ENCODE peak calls at places on chromosomes 11 and 22, in seven cellular contexts. One of them, this sample, is unnamed.

GRCh38 chr11:124233376-124233775 is 7.5 kb upstream of the OR8G1 start:
- DNase-seq in ovary: no peak
- DNase-seq in RWPE2: no peak
- DNase-seq in A549: no peak
- DNase-seq in Peyer's patch: no peak
- DNase-seq in tibial nerve: no peak
- DNase-seq in neuronal stem cell: no peak
- DNase-seq in this sample: no peak

GRCh38 chr11:28169816-28170215 is 61.6 kb downstream of the METTL15 start:
- DNase-seq in tibial nerve: no peak
- DNase-seq in A549: no peak
- DNase-seq in ovary: no peak
- DNase-seq in neuronal stem cell: no peak
- DNase-seq in RWPE2: no peak
- DNase-seq in Peyer's patch: no peak
- DNase-seq in this sample: no peak

GRCh38 chr22:19291218-19291579 is 320 bp downstream of the CLTCL1 start:
- DNase-seq in tibial nerve: no peak
- DNase-seq in neuronal stem cell: no peak
- DNase-seq in Peyer's patch: peak; percentile 18
- DNase-seq in A549: no peak
- DNase-seq in ovary: no peak
- DNase-seq in RWPE2: peak; percentile 52
- DNase-seq in this sample: peak; percentile 47

GRCh38 chr22:43743131-43743530 is 69.0 kb downstream of the EFCAB6 start:
- DNase-seq in ovary: no peak
- DNase-seq in Peyer's patch: no peak
- DNase-seq in neuronal stem cell: peak; percentile 36
- DNase-seq in tibial nerve: no peak
- DNase-seq in A549: no peak
- DNase-seq in RWPE2: no peak
- DNase-seq in this sample: no peak

GRCh38 chr11:3169235-3169951 is 4.3 kb upstream of the OSBPL5 start:
- DNase-seq in tibial nerve: peak; percentile 49
- DNase-seq in Peyer's patch: no peak
- DNase-seq in ovary: no peak
- DNase-seq in A549: peak; percentile 31
- DNase-seq in neuronal stem cell: no peak
- DNase-seq in RWPE2: peak; percentile 62
- DNase-seq in this sample: peak; percentile 55

GRCh38 chr22:49687786-49688515 is 139.7 kb downstream of the BRD1 start:
- DNase-seq in tibial nerve: no peak
- DNase-seq in ovary: no peak
- DNase-seq in A549: no peak
- DNase-seq in Peyer's patch: no peak
- DNase-seq in neuronal stem cell: no peak
- DNase-seq in RWPE2: no peak
- DNase-seq in this sample: no peak

GRCh38 chr22:45891021-45891421 is 85.9 kb downstream of the WNT7B start:
- DNase-seq in A549: no peak
- DNase-seq in ovary: no peak
- DNase-seq in Peyer's patch: no peak
- DNase-seq in RWPE2: peak; percentile 60
- DNase-seq in tibial nerve: no peak
- DNase-seq in neuronal stem cell: no peak
- DNase-seq in this sample: peak; percentile 16

GRCh38 chr11:17479284-17480214 is 2.9 kb upstream of the ABCC8 start:
- DNase-seq in tibial nerve: no peak
- DNase-seq in Peyer's patch: no peak
- DNase-seq in A549: peak; percentile 24
- DNase-seq in RWPE2: no peak
- DNase-seq in ovary: no peak
- DNase-seq in neuronal stem cell: peak; percentile 86
- DNase-seq in this sample: no peak

GRCh38 chr11:121630041-121630440 is 177.3 kb upstream of the SORL1-AS1 start:
- DNase-seq in neuronal stem cell: no peak
- DNase-seq in A549: no peak
- DNase-seq in RWPE2: no peak
- DNase-seq in Peyer's patch: no peak
- DNase-seq in ovary: no peak
- DNase-seq in tibial nerve: no peak
- DNase-seq in this sample: no peak

GRCh38 chr22:20741634-20742581 is 32.0 kb upstream of the SERPIND1 start:
- DNase-seq in tibial nerve: peak; percentile 29
- DNase-seq in ovary: no peak
- DNase-seq in Peyer's patch: peak; percentile 51
- DNase-seq in A549: peak; percentile 18
- DNase-seq in RWPE2: no peak
- DNase-seq in neuronal stem cell: peak; percentile 27
- DNase-seq in this sample: no peak

GRCh38 chr22:36741204-36741793 is 34.6 kb downstream of the IFT27 start:
- DNase-seq in ovary: no peak
- DNase-seq in RWPE2: peak; percentile 12
- DNase-seq in A549: peak; percentile 36
- DNase-seq in Peyer's patch: no peak
- DNase-seq in tibial nerve: no peak
- DNase-seq in neuronal stem cell: no peak
- DNase-seq in this sample: no peak

GRCh38 chr11:114375052-114375451 is 25.3 kb downstream of the C11orf71 start:
- DNase-seq in ovary: no peak
- DNase-seq in RWPE2: no peak
- DNase-seq in A549: no peak
- DNase-seq in neuronal stem cell: no peak
- DNase-seq in tibial nerve: no peak
- DNase-seq in Peyer's patch: no peak
- DNase-seq in this sample: no peak

GRCh38 chr22:42704896-42705295 is 15.8 kb downstream of the A4GALT start:
- DNase-seq in ovary: no peak
- DNase-seq in neuronal stem cell: no peak
- DNase-seq in Peyer's patch: no peak
- DNase-seq in tibial nerve: no peak
- DNase-seq in RWPE2: no peak
- DNase-seq in A549: no peak
- DNase-seq in this sample: no peak

GRCh38 chr22:25008666-25009065 is 56.1 kb downstream of the KIAA1671 start:
- DNase-seq in Peyer's patch: no peak
- DNase-seq in A549: peak; percentile 16
- DNase-seq in tibial nerve: no peak
- DNase-seq in RWPE2: no peak
- DNase-seq in ovary: no peak
- DNase-seq in neuronal stem cell: no peak
- DNase-seq in this sample: peak; percentile 39

GRCh38 chr11:64059339-64060176 is 23.8 kb downstream of the FLRT1 start:
- DNase-seq in tibial nerve: no peak
- DNase-seq in RWPE2: no peak
- DNase-seq in Peyer's patch: no peak
- DNase-seq in ovary: no peak
- DNase-seq in A549: no peak
- DNase-seq in neuronal stem cell: no peak
- DNase-seq in this sample: no peak

GRCh38 chr11:73465019-73465675 is 88.9 kb downstream of the RELT start:
- DNase-seq in A549: no peak
- DNase-seq in ovary: no peak
- DNase-seq in tibial nerve: no peak
- DNase-seq in neuronal stem cell: no peak
- DNase-seq in Peyer's patch: no peak
- DNase-seq in RWPE2: no peak
- DNase-seq in this sample: no peak

GRCh38 chr11:64877390-64878222 is 815 bp downstream of the EHD1 start:
- DNase-seq in RWPE2: peak; percentile 61
- DNase-seq in ovary: no peak
- DNase-seq in tibial nerve: no peak
- DNase-seq in neuronal stem cell: no peak
- DNase-seq in A549: no peak
- DNase-seq in Peyer's patch: peak; percentile 51
- DNase-seq in this sample: no peak

GRCh38 chr22:31229402-31230140 is 17.5 kb downstream of the LIMK2 start:
- DNase-seq in ovary: peak; percentile 46
- DNase-seq in Peyer's patch: peak; percentile 43
- DNase-seq in RWPE2: no peak
- DNase-seq in neuronal stem cell: no peak
- DNase-seq in tibial nerve: no peak
- DNase-seq in A549: no peak
- DNase-seq in this sample: peak; percentile 47

GRCh38 chr11:75107187-75107586 is 10.5 kb upstream of the OR2AT4 start:
- DNase-seq in A549: no peak
- DNase-seq in RWPE2: no peak
- DNase-seq in neuronal stem cell: no peak
- DNase-seq in Peyer's patch: no peak
- DNase-seq in tibial nerve: no peak
- DNase-seq in ovary: no peak
- DNase-seq in this sample: no peak

GRCh38 chr11:130051077-130051476 is 18.6 kb upstream of the APLP2 start:
- DNase-seq in ovary: no peak
- DNase-seq in RWPE2: no peak
- DNase-seq in Peyer's patch: no peak
- DNase-seq in neuronal stem cell: no peak
- DNase-seq in tibial nerve: no peak
- DNase-seq in A549: no peak
- DNase-seq in this sample: no peak

GRCh38 chr22:41772198-41772597 is 28.3 kb upstream of the CCDC134 start:
- DNase-seq in neuronal stem cell: no peak
- DNase-seq in RWPE2: no peak
- DNase-seq in ovary: no peak
- DNase-seq in tibial nerve: no peak
- DNase-seq in Peyer's patch: no peak
- DNase-seq in A549: peak; percentile 16
- DNase-seq in this sample: no peak

GRCh38 chr22:23396362-23397007 is 183.6 kb downstream of the IGLL1 start:
- DNase-seq in ovary: no peak
- DNase-seq in RWPE2: no peak
- DNase-seq in A549: no peak
- DNase-seq in Peyer's patch: no peak
- DNase-seq in tibial nerve: no peak
- DNase-seq in neuronal stem cell: no peak
- DNase-seq in this sample: no peak

GRCh38 chr22:28299760-28300159 is 379.9 kb downstream of the TTC28 start:
- DNase-seq in tibial nerve: no peak
- DNase-seq in Peyer's patch: no peak
- DNase-seq in A549: no peak
- DNase-seq in ovary: no peak
- DNase-seq in RWPE2: no peak
- DNase-seq in neuronal stem cell: no peak
- DNase-seq in this sample: peak; percentile 15

GRCh38 chr11:76808996-76809395 is 25.8 kb downstream of the TSKU start:
- DNase-seq in tibial nerve: no peak
- DNase-seq in A549: no peak
- DNase-seq in RWPE2: no peak
- DNase-seq in neuronal stem cell: no peak
- DNase-seq in Peyer's patch: no peak
- DNase-seq in ovary: no peak
- DNase-seq in this sample: no peak

GRCh38 chr11:2685566-2686359 is 14.0 kb downstream of the KCNQ1OT1 start:
- DNase-seq in tibial nerve: no peak
- DNase-seq in Peyer's patch: no peak
- DNase-seq in neuronal stem cell: no peak
- DNase-seq in ovary: peak; percentile 9
- DNase-seq in A549: no peak
- DNase-seq in RWPE2: peak; percentile 34
- DNase-seq in this sample: no peak

GRCh38 chr11:70429428-70429705 is 31.0 kb downstream of the CTTN start:
- DNase-seq in A549: no peak
- DNase-seq in RWPE2: no peak
- DNase-seq in ovary: no peak
- DNase-seq in neuronal stem cell: no peak
- DNase-seq in Peyer's patch: no peak
- DNase-seq in tibial nerve: no peak
- DNase-seq in this sample: no peak

GRCh38 chr11:70430671-70431574 is 32.6 kb downstream of the CTTN start:
- DNase-seq in ovary: no peak
- DNase-seq in A549: no peak
- DNase-seq in neuronal stem cell: no peak
- DNase-seq in tibial nerve: no peak
- DNase-seq in RWPE2: no peak
- DNase-seq in Peyer's patch: no peak
- DNase-seq in this sample: no peak

GRCh38 chr11:70428701-70429427 is 30.5 kb downstream of the CTTN start:
- DNase-seq in tibial nerve: no peak
- DNase-seq in RWPE2: no peak
- DNase-seq in ovary: no peak
- DNase-seq in A549: no peak
- DNase-seq in Peyer's patch: no peak
- DNase-seq in neuronal stem cell: no peak
- DNase-seq in this sample: no peak

GRCh38 chr11:70431611-70432010 is 33.3 kb downstream of the CTTN start:
- DNase-seq in ovary: no peak
- DNase-seq in RWPE2: no peak
- DNase-seq in A549: no peak
- DNase-seq in neuronal stem cell: no peak
- DNase-seq in tibial nerve: no peak
- DNase-seq in Peyer's patch: no peak
- DNase-seq in this sample: no peak

DNA sequence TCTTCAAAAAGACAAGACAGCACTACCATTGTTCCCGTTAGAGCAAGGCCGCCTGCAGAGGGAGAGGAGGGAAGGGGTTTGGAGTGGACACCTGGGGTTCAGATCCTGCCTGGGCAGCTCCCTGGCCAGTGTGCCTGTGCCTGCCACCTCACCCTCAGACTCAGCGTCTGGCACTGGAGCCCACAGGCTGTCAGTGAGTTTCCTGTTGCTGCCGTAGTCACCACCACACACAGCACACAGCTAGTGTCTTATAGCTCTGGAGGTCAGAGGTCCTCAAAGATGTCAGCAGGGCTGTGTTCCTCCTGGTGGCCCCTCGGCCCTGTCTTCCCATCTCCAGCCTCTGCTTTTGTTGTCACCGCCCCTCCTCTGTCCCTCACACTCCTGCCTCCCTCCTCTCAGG is 31.8 kb downstream of the CTTN start:
- DNase-seq in tibial nerve: no peak
- DNase-seq in ovary: no peak
- DNase-seq in RWPE2: no peak
- DNase-seq in neuronal stem cell: no peak
- DNase-seq in A549: no peak
- DNase-seq in Peyer's patch: no peak
- DNase-seq in this sample: no peak
- H3K4me3 ChIP-seq in tibial nerve: no peak overlapping the region
- H3K4me3 ChIP-seq in ovary: no peak overlapping the region
- H3K4me3 ChIP-seq in RWPE2: no peak overlapping the region
- H3K4me3 ChIP-seq in neuronal stem cell: no peak overlapping the region
- H3K4me3 ChIP-seq in A549: no peak overlapping the region
- H3K4me3 ChIP-seq in Peyer's patch: no peak overlapping the region
- H3K4me3 ChIP-seq in this sample: no peak overlapping the region

GRCh38 chr22:17269607-17270261 is 50.5 kb upstream of the ADA2 start:
- DNase-seq in tibial nerve: no peak
- DNase-seq in Peyer's patch: no peak
- DNase-seq in neuronal stem cell: no peak
- DNase-seq in ovary: no peak
- DNase-seq in RWPE2: no peak
- DNase-seq in A549: no peak
- DNase-seq in this sample: no peak
- H3K4me1 ChIP-seq in tibial nerve: no peaks in the 10 kb centered on the region
- H3K4me1 ChIP-seq in Peyer's patch: no peaks in the 10 kb centered on the region
- H3K4me1 ChIP-seq in neuronal stem cell: peaks cover 56% of the 10 kb centered on the region
- H3K4me1 ChIP-seq in ovary: peaks cover 3% of the 10 kb centered on the region
- H3K4me1 ChIP-seq in RWPE2: no peaks in the 10 kb centered on the region
- H3K4me1 ChIP-seq in A549: no peaks in the 10 kb centered on the region
- H3K4me1 ChIP-seq in this sample: peaks cover 17% of the 10 kb centered on the region

GRCh38 chr11:7020183-7020917 is at the start of the genes NLRP14 and ZNF214:
- DNase-seq in Peyer's patch: peak; percentile 47
- DNase-seq in neuronal stem cell: peak; percentile 95
- DNase-seq in RWPE2: peak; percentile 89
- DNase-seq in tibial nerve: peak; percentile 95
- DNase-seq in ovary: peak; percentile 94
- DNase-seq in A549: peak; percentile 90
- DNase-seq in this sample: peak; percentile 94
- H3K4me3 ChIP-seq in Peyer's patch: peak within 1 kb of the TSS; percentile 29
- H3K4me3 ChIP-seq in neuronal stem cell: peak within 1 kb of the TSS; percentile 89
- H3K4me3 ChIP-seq in RWPE2: peak within 1 kb of the TSS; percentile 49
- H3K4me3 ChIP-seq in tibial nerve: peak within 1 kb of the TSS; percentile 55
- H3K4me3 ChIP-seq in ovary: peak within 1 kb of the TSS; percentile 58
- H3K4me3 ChIP-seq in A549: peak within 1 kb of the TSS; percentile 68
- H3K4me3 ChIP-seq in this sample: peak within 1 kb of the TSS; percentile 72

GRCh38 chr11:47539681-47540039 is 13.3 kb downstream of the CELF1 start:
- DNase-seq in RWPE2: no peak
- DNase-seq in neuronal stem cell: no peak
- DNase-seq in ovary: no peak
- DNase-seq in A549: no peak
- DNase-seq in tibial nerve: no peak
- DNase-seq in Peyer's patch: no peak
- DNase-seq in this sample: no peak
- H3K4me1 ChIP-seq in RWPE2: peaks cover 35% of the 10 kb centered on the region
- H3K4me1 ChIP-seq in neuronal stem cell: peaks cover 5% of the 10 kb centered on the region
- H3K4me1 ChIP-seq in ovary: peaks cover 13% of the 10 kb centered on the region
- H3K4me1 ChIP-seq in A549: peaks cover 36% of the 10 kb centered on the region
- H3K4me1 ChIP-seq in tibial nerve: peaks cover 85% of the 10 kb centered on the region
- H3K4me1 ChIP-seq in Peyer's patch: no peaks in the 10 kb centered on the region
- H3K4me1 ChIP-seq in this sample: peaks cover 87% of the 10 kb centered on the region